ENCODE peak calls at places on chromosomes 6 and 20, in four cellular contexts. O, X, V and P are unnamed samples.

GRCh38 chr20:16752082-16752481 is 3.9 kb downstream of the OTOR start:
- DNase-seq in V (no peak), O (no peak), X (no peak), P (no peak)

GRCh38 chr6:108838101-108838717 is 10.0 kb upstream of the ARMC2 start:
- DNase-seq in X (peak), O (peak), V (no peak), P (no peak)

GRCh38 chr6:111784423-111784822 is 88.8 kb downstream of the FYN start:
- DNase-seq in V (no peak), O (peak), X (no peak), P (no peak)

GRCh38 chr6:3750324-3751018 is 1.0 kb downstream of the PXDC1 start:
- DNase-seq in V (peak), X (peak), O (peak), P (peak)

GRCh38 chr6:71745525-71745924 is 140.8 kb upstream of the RIMS1 start:
- DNase-seq in O (no peak), V (no peak), X (no peak), P (no peak)

GRCh38 chr6:10361428-10361827 is 53.4 kb downstream of the TFAP2A start:
- DNase-seq in O (no peak), V (no peak), X (no peak), P (no peak)

GRCh38 chr6:17959317-17959716 is 28.1 kb downstream of the KIF13A start:
- DNase-seq in X (peak), O (no peak), V (no peak), P (no peak)

GRCh38 chr20:47754946-47755652 is 30.2 kb downstream of the SULF2 start:
- DNase-seq in V (no peak), X (no peak), O (no peak), P (no peak)

GRCh38 chr6:56255370-56255769 is 8.0 kb upstream of the COL21A1 start:
- DNase-seq in X (no peak), V (no peak), O (no peak), P (no peak)

GRCh38 chr6:167565884-167566491 is 241.1 kb downstream of the TTLL2 start:
- DNase-seq in X (no peak), O (no peak), V (no peak), P (no peak)

GRCh38 chr6:139342957-139343750 is 31.3 kb downstream of the CITED2 start:
- DNase-seq in O (no peak), X (no peak), V (no peak), P (no peak)

GRCh38 chr6:163579880-163580295 is 165.4 kb downstream of the QKI start:
- DNase-seq in V (no peak), O (no peak), X (no peak), P (no peak)

GRCh38 chr6:84428300-84428907 is 201.0 kb upstream of the CEP162 start:
- DNase-seq in O (peak), X (peak), V (peak), P (peak)

GRCh38 chr6:146543211-146543939 is at the start of gene RAB32:
- DNase-seq in O (peak), V (peak), X (peak), P (peak)

GRCh38 chr20:16459019-16459700 is 114.1 kb downstream of the KIF16B start:
- DNase-seq in O (no peak), V (peak), X (peak), P (no peak)

GRCh38 chr20:44614525-44614924 is 32.1 kb downstream of the PKIG start:
- DNase-seq in X (no peak), O (no peak), V (no peak), P (no peak)

GRCh38 chr6:163489584-163489983 is 75.1 kb downstream of the QKI start:
- DNase-seq in O (no peak), X (peak), V (no peak), P (no peak)

GRCh38 chr6:149266659-149267058 is 50.9 kb upstream of the TAB2 start:
- DNase-seq in O (no peak), V (no peak), X (no peak), P (no peak)

GRCh38 chr6:137808836-137809315 is 58.2 kb upstream of the TNFAIP3 start:
- DNase-seq in X (no peak), O (no peak), V (no peak), P (no peak)

GRCh38 chr6:90028080-90028778 is 134.0 kb downstream of the GJA10 start:
- DNase-seq in V (no peak), X (no peak), O (peak), P (no peak)

GRCh38 chr6:157907651-157908050 is 74.0 kb upstream of the SYNJ2 start:
- DNase-seq in X (no peak), V (no peak), O (no peak), P (no peak)

GRCh38 chr6:75205776-75206334 is at the start of gene COL12A1:
- DNase-seq in O (peak), V (no peak), X (peak), P (peak)

GRCh38 chr6:136344420-136344819 is 54.8 kb upstream of the BCLAF1 start:
- DNase-seq in V (no peak), O (peak), X (peak), P (no peak)

GRCh38 chr6:105991561-105992314 is 94.4 kb upstream of the PRDM1 start:
- DNase-seq in V (no peak), X (no peak), O (peak), P (peak)

GRCh38 chr20:35791823-35792222 is 20.0 kb downstream of the PHF20 start:
- DNase-seq in O (no peak), X (peak), V (no peak), P (no peak)

GRCh38 chr20:33370296-33370695 is 31.0 kb downstream of the CDK5RAP1 start:
- DNase-seq in X (no peak), O (no peak), V (no peak), P (peak)

GRCh38 chr6:139429559-139430150 is 55.2 kb upstream of the CITED2 start:
- DNase-seq in V (no peak), O (no peak), X (no peak), P (no peak)

GRCh38 chr20:839015-839414 is 5.5 kb downstream of the FAM110A start:
- DNase-seq in O (no peak), V (no peak), X (no peak), P (no peak)

GRCh38 chr6:52420668-52421358 is 671 bp downstream of the EFHC1 start:
- DNase-seq in V (no peak), O (peak), X (peak), P (peak)